ENCODE peak calls at places on chromosome 12, in seven cellular contexts. I is foreskin melanocyte; O is M059J; S is stimulated activated CD8-positive, alpha-beta memory T cell treated with anti-CD3 and anti-CD28 coated beads, Interleukin-15, amount 100 ng/mL, for 1 hour; D is activated naive CD4-positive, alpha-beta T cell; P is stimulated activated CD4-positive, alpha-beta T cell treated with anti-CD3 and anti-CD28 coated beads, Interleukin-4, amount 100 ng/mL, for 1 hour; L is GM12892. C is an unnamed sample.

GRCh38 chr12:13472690-13473089 is 276.2 kb downstream of the EMP1 start:
- DNase-seq in S (no peak), P (no peak), D (no peak), O (no peak), I (no peak), L (no peak), C (no peak)

GRCh38 chr12:71804505-71804904 is 35.1 kb upstream of the TBC1D15 start:
- DNase-seq in P (no peak), D (no peak), I (no peak), O (no peak), L (no peak), S (no peak), C (no peak)

GRCh38 chr12:32253154-32253795 is 146.1 kb upstream of the FGD4 start:
- DNase-seq in P (no peak), D (no peak), L (no peak), O (peak), I (no peak), S (no peak), C (no peak)

GRCh38 chr12:111596985-111597730 is 2.0 kb downstream of the ATXN2 start:
- DNase-seq in O (peak), P (peak), D (no peak), S (no peak), L (no peak), I (peak), C (no peak)

GRCh38 chr12:49963976-49964815 is 2.5 kb downstream of the AQP5 start:
- DNase-seq in L (no peak), S (no peak), O (no peak), P (no peak), D (no peak), I (no peak), C (no peak)

GRCh38 chr12:65875635-65876034 is 51.4 kb downstream of the HMGA2 start:
- DNase-seq in P (no peak), L (no peak), S (no peak), O (peak), D (no peak), I (no peak), C (no peak)

GRCh38 chr12:40325349-40325960 is 100.7 kb downstream of the LRRK2 start:
- DNase-seq in S (no peak), O (peak), P (no peak), L (peak), I (no peak), D (no peak), C (no peak)

GRCh38 chr12:128021561-128021960 is 245.4 kb upstream of the TMEM132C start:
- DNase-seq in L (no peak), P (no peak), D (no peak), I (no peak), O (no peak), S (no peak), C (no peak)

GRCh38 chr12:46110220-46110700 is 119.9 kb upstream of the SCAF11 start:
- DNase-seq in L (no peak), I (no peak), P (no peak), O (no peak), D (no peak), S (no peak), C (no peak)

GRCh38 chr12:84994436-84994835 is 41.6 kb downstream of the TSPAN19 start:
- DNase-seq in O (no peak), I (peak), S (no peak), P (no peak), D (no peak), L (no peak), C (no peak)

GRCh38 chr12:100348657-100349454 is 8.0 kb upstream of the SLC17A8 start:
- DNase-seq in S (no peak), D (no peak), L (no peak), P (no peak), I (peak), O (peak), C (no peak)

C was measured in NCI-H1048.